ENCODE peak calls at places on chromosome 20, in seven cellular contexts. One of them, this sample, is unnamed.

GRCh38 chr20:50303573-50304500 is 113.2 kb downstream of the CEBPB start:
- DNase-seq in mammary epithelial cell: no peak
- DNase-seq in glutamatergic neuron: peak; percentile 42
- DNase-seq in HCT116: no peak
- DNase-seq in uterus: peak; percentile 88
- DNase-seq in GM23338: no peak
- DNase-seq in IMR-90: peak; percentile 85
- DNase-seq in this sample: peak; percentile 86

GRCh38 chr20:40668449-40669228 is 20.4 kb downstream of the MAFB start:
- DNase-seq in mammary epithelial cell: peak; percentile 42
- DNase-seq in glutamatergic neuron: no peak
- DNase-seq in HCT116: no peak
- DNase-seq in uterus: no peak
- DNase-seq in GM23338: no peak
- DNase-seq in IMR-90: no peak
- DNase-seq in this sample: peak; percentile 40

GRCh38 chr20:24702501-24703283 is 233.3 kb downstream of the SYNDIG1 start:
- DNase-seq in mammary epithelial cell: no peak
- DNase-seq in glutamatergic neuron: no peak
- DNase-seq in HCT116: no peak
- DNase-seq in uterus: no peak
- DNase-seq in GM23338: no peak
- DNase-seq in IMR-90: no peak
- DNase-seq in this sample: no peak

GRCh38 chr20:22408521-22409402 is 175.6 kb downstream of the FOXA2 start:
- DNase-seq in mammary epithelial cell: no peak
- DNase-seq in glutamatergic neuron: no peak
- DNase-seq in HCT116: no peak
- DNase-seq in uterus: no peak
- DNase-seq in GM23338: no peak
- DNase-seq in IMR-90: no peak
- DNase-seq in this sample: no peak

GRCh38 chr20:20568604-20569205 is 143.7 kb downstream of the RALGAPA2 start:
- DNase-seq in mammary epithelial cell: no peak
- DNase-seq in glutamatergic neuron: peak; percentile 39
- DNase-seq in HCT116: no peak
- DNase-seq in uterus: no peak
- DNase-seq in GM23338: peak; percentile 70
- DNase-seq in IMR-90: peak; percentile 58
- DNase-seq in this sample: peak; percentile 1

GRCh38 chr20:1427457-1428054 is 34.7 kb upstream of the FKBP1A start:
- DNase-seq in mammary epithelial cell: no peak
- DNase-seq in glutamatergic neuron: no peak
- DNase-seq in HCT116: no peak
- DNase-seq in uterus: no peak
- DNase-seq in GM23338: peak; percentile 83
- DNase-seq in IMR-90: peak; percentile 37
- DNase-seq in this sample: no peak

GRCh38 chr20:31704225-31705119 is 18.2 kb downstream of the BCL2L1 start:
- DNase-seq in mammary epithelial cell: peak; percentile 97
- DNase-seq in glutamatergic neuron: no peak
- DNase-seq in HCT116: peak; percentile 93
- DNase-seq in uterus: peak; percentile 34
- DNase-seq in GM23338: peak; percentile 67
- DNase-seq in IMR-90: peak; percentile 66
- DNase-seq in this sample: peak; percentile 97

GRCh38 chr20:10540636-10541493 is 105.8 kb downstream of the SLX4IP start:
- DNase-seq in mammary epithelial cell: peak; percentile 90
- DNase-seq in glutamatergic neuron: no peak
- DNase-seq in HCT116: peak; percentile 75
- DNase-seq in uterus: no peak
- DNase-seq in GM23338: no peak
- DNase-seq in IMR-90: peak; percentile 94
- DNase-seq in this sample: peak; percentile 8

GRCh38 chr20:9628166-9628565 is 113.8 kb downstream of the LAMP5 start:
- DNase-seq in mammary epithelial cell: no peak
- DNase-seq in glutamatergic neuron: no peak
- DNase-seq in HCT116: no peak
- DNase-seq in uterus: no peak
- DNase-seq in GM23338: no peak
- DNase-seq in IMR-90: no peak
- DNase-seq in this sample: no peak

GRCh38 chr20:32431457-32431856 is 73.3 kb downstream of the ASXL1 start:
- DNase-seq in mammary epithelial cell: no peak
- DNase-seq in glutamatergic neuron: no peak
- DNase-seq in HCT116: no peak
- DNase-seq in uterus: no peak
- DNase-seq in GM23338: no peak
- DNase-seq in IMR-90: no peak
- DNase-seq in this sample: no peak

GRCh38 chr20:42366626-42367025 is 748.4 kb upstream of the CHD6 start:
- DNase-seq in mammary epithelial cell: no peak
- DNase-seq in glutamatergic neuron: no peak
- DNase-seq in HCT116: no peak
- DNase-seq in uterus: no peak
- DNase-seq in GM23338: no peak
- DNase-seq in IMR-90: no peak
- DNase-seq in this sample: no peak

GRCh38 chr20:53890434-53891305 is 179.7 kb downstream of the BCAS1 start:
- DNase-seq in mammary epithelial cell: no peak
- DNase-seq in glutamatergic neuron: no peak
- DNase-seq in HCT116: no peak
- DNase-seq in uterus: no peak
- DNase-seq in GM23338: no peak
- DNase-seq in IMR-90: no peak
- DNase-seq in this sample: peak; percentile 59

GRCh38 chr20:35561671-35562070 is 19.8 kb downstream of the ERGIC3 start:
- DNase-seq in mammary epithelial cell: no peak
- DNase-seq in glutamatergic neuron: no peak
- DNase-seq in HCT116: no peak
- DNase-seq in uterus: no peak
- DNase-seq in GM23338: peak; percentile 64
- DNase-seq in IMR-90: no peak
- DNase-seq in this sample: no peak

GRCh38 chr20:43446361-43446879 is 11.3 kb upstream of the SRSF6 start:
- DNase-seq in mammary epithelial cell: peak; percentile 36
- DNase-seq in glutamatergic neuron: no peak
- DNase-seq in HCT116: no peak
- DNase-seq in uterus: no peak
- DNase-seq in GM23338: no peak
- DNase-seq in IMR-90: no peak
- DNase-seq in this sample: no peak

GRCh38 chr20:10137032-10137431 is 81.6 kb upstream of the SNAP25 start:
- DNase-seq in mammary epithelial cell: no peak
- DNase-seq in glutamatergic neuron: no peak
- DNase-seq in HCT116: no peak
- DNase-seq in uterus: no peak
- DNase-seq in GM23338: no peak
- DNase-seq in IMR-90: no peak
- DNase-seq in this sample: no peak

GRCh38 chr20:20491110-20491783 is 123.3 kb downstream of the INSM1 start:
- DNase-seq in mammary epithelial cell: peak; percentile 72
- DNase-seq in glutamatergic neuron: no peak
- DNase-seq in HCT116: no peak
- DNase-seq in uterus: no peak
- DNase-seq in GM23338: no peak
- DNase-seq in IMR-90: peak; percentile 82
- DNase-seq in this sample: no peak

GRCh38 chr20:58824843-58825242 is 25.9 kb downstream of the GNAS-AS1 start:
- DNase-seq in mammary epithelial cell: no peak
- DNase-seq in glutamatergic neuron: no peak
- DNase-seq in HCT116: no peak
- DNase-seq in uterus: no peak
- DNase-seq in GM23338: no peak
- DNase-seq in IMR-90: no peak
- DNase-seq in this sample: no peak

GRCh38 chr20:3729811-3730550 is 2.5 kb upstream of the HSPA12B start:
- DNase-seq in mammary epithelial cell: no peak
- DNase-seq in glutamatergic neuron: no peak
- DNase-seq in HCT116: no peak
- DNase-seq in uterus: no peak
- DNase-seq in GM23338: no peak
- DNase-seq in IMR-90: no peak
- DNase-seq in this sample: no peak
- TF ChIP-seq CTCF in mammary epithelial cell: no peak
- TF ChIP-seq CTCF in glutamatergic neuron: no peak
- TF ChIP-seq CTCF in HCT116: no peak
- TF ChIP-seq CTCF in uterus: no peak
- TF ChIP-seq CTCF in GM23338: no peak
- TF ChIP-seq CTCF in IMR-90: no peak
- TF ChIP-seq CTCF in this sample: no peak

DNA sequence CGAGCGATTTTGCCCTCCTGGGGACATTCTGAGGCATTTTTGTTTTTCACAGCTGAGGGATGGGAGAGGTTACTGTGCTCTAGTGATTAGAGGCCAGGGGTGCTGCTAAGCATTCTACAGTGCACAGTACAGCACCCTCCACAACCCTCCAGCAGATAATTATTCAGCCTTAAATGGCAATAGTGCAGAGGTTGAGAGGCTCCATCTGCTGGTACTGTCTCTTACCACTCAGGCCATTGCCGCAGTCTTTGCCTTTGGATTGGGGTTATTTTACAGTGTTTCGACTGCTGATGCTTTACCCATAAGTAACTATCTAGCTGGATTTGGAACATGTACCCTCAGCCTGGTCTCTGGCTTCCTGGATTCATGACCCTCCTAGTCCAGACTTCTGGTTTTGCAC is 705.3 kb downstream of the KIF16B start:
- DNase-seq in mammary epithelial cell: no peak
- DNase-seq in glutamatergic neuron: no peak
- DNase-seq in HCT116: no peak
- DNase-seq in uterus: no peak
- DNase-seq in GM23338: peak; percentile 27
- DNase-seq in IMR-90: no peak
- DNase-seq in this sample: no peak
- TF ChIP-seq CTCF in mammary epithelial cell: peak; percentile 25
- TF ChIP-seq CTCF in glutamatergic neuron: no peak
- TF ChIP-seq CTCF in HCT116: no peak
- TF ChIP-seq CTCF in uterus: no peak
- TF ChIP-seq CTCF in GM23338: peak; percentile 53
- TF ChIP-seq CTCF in IMR-90: no peak
- TF ChIP-seq CTCF in this sample: no peak

GRCh38 chr20:63740501-63741353 is 1.2 kb downstream of the SLC2A4RG start:
- DNase-seq in mammary epithelial cell: peak; percentile 84
- DNase-seq in glutamatergic neuron: peak; percentile 77
- DNase-seq in HCT116: peak; percentile 48
- DNase-seq in uterus: peak; percentile 96
- DNase-seq in GM23338: peak; percentile 73
- DNase-seq in IMR-90: peak; percentile 86
- DNase-seq in this sample: peak; percentile 98
- TF ChIP-seq CTCF in mammary epithelial cell: no peak
- TF ChIP-seq CTCF in glutamatergic neuron: no peak
- TF ChIP-seq CTCF in HCT116: peak; percentile 34
- TF ChIP-seq CTCF in uterus: peak; percentile 34
- TF ChIP-seq CTCF in GM23338: no peak
- TF ChIP-seq CTCF in IMR-90: peak; percentile 21
- TF ChIP-seq CTCF in this sample: peak; percentile 38

GRCh38 chr20:2671977-2672376 is 8.0 kb upstream of the IDH3B start:
- DNase-seq in mammary epithelial cell: no peak
- DNase-seq in glutamatergic neuron: no peak
- DNase-seq in HCT116: no peak
- DNase-seq in uterus: no peak
- DNase-seq in GM23338: peak; percentile 77
- DNase-seq in IMR-90: no peak
- DNase-seq in this sample: no peak
- TF ChIP-seq CTCF in mammary epithelial cell: no peak
- TF ChIP-seq CTCF in glutamatergic neuron: no peak
- TF ChIP-seq CTCF in HCT116: peak; percentile 60
- TF ChIP-seq CTCF in uterus: no peak
- TF ChIP-seq CTCF in GM23338: peak; percentile 72
- TF ChIP-seq CTCF in IMR-90: peak; percentile 12
- TF ChIP-seq CTCF in this sample: no peak